ENCODE peak calls at places on chromosomes 6 and 20, in eight cellular contexts. D is SK-N-SH, L is pancreas, E is thoracic aorta, X is HAP-1, S is adrenal gland, N is body of pancreas, O is transverse colon. W is an unnamed sample.

GRCh38 chr6:48664850-48665249 is 553.9 kb upstream of the PTCHD4 start:
- DNase-seq in E (no peak), N (no peak), X (no peak), L (no peak), S (no peak), D (no peak), O (no peak), W (no peak)

GRCh38 chr6:16683524-16684194 is 77.6 kb downstream of the ATXN1 start:
- DNase-seq in L (no peak), O (peak; percentile 24), N (peak; percentile 25), D (no peak), X (no peak), E (no peak), S (peak; percentile 85), W (no peak)

GRCh38 chr20:23244916-23245552 is 105.6 kb upstream of the NXT1 start:
- DNase-seq in S (no peak), D (no peak), N (no peak), L (no peak), E (no peak), O (no peak), X (no peak), W (no peak)

GRCh38 chr6:149842331-149842730 is 21.8 kb downstream of the LRP11 start:
- DNase-seq in L (no peak), O (no peak), D (no peak), S (no peak), E (no peak), X (no peak), N (no peak), W (no peak)

GRCh38 chr6:144093236-144093635 is 2.1 kb downstream of the SF3B5 start:
- DNase-seq in O (no peak), D (no peak), X (no peak), N (no peak), L (no peak), E (no peak), S (no peak), W (no peak)

GRCh38 chr6:43058511-43058910 is 723 bp downstream of the MRPL2 start:
- DNase-seq in S (no peak), D (no peak), E (no peak), N (no peak), O (no peak), X (no peak), L (no peak), W (no peak)

GRCh38 chr20:25461766-25462165 is 54.3 kb downstream of the GINS1 start:
- DNase-seq in L (no peak), X (no peak), O (no peak), S (no peak), N (no peak), D (no peak), E (no peak), W (peak; percentile 22)

GRCh38 chr6:96836579-96837137 is 619 bp downstream of the GPR63 start:
- DNase-seq in O (no peak), X (peak; percentile 32), S (peak; percentile 25), D (peak; percentile 76), L (no peak), N (no peak), E (no peak), W (peak; percentile 72)

GRCh38 chr6:75437451-75438185 is 56.0 kb downstream of the FILIP1 start:
- DNase-seq in N (no peak), O (no peak), X (no peak), D (no peak), L (no peak), E (no peak), S (no peak), W (no peak)

GRCh38 chr6:16582437-16583150 is 178.7 kb downstream of the ATXN1 start:
- DNase-seq in N (no peak), E (no peak), X (no peak), D (no peak), O (no peak), L (no peak), S (no peak), W (no peak)

GRCh38 chr6:169933839-169934698 is 182.6 kb downstream of the ERMARD start:
- DNase-seq in O (peak; percentile 55), X (no peak), S (peak; percentile 68), N (peak; percentile 89), D (peak; percentile 91), E (no peak), L (peak; percentile 97), W (peak; percentile 54)

GRCh38 chr6:88749849-88750248 is 213.6 kb downstream of the RNGTT start:
- DNase-seq in L (no peak), D (no peak), S (no peak), O (no peak), E (no peak), N (no peak), X (no peak), W (no peak)

GRCh38 chr6:133958782-133959181 is 5.8 kb downstream of the TBPL1 start:
- DNase-seq in O (no peak), S (no peak), L (no peak), N (no peak), E (no peak), D (no peak), X (no peak), W (no peak)

GRCh38 chr6:150180517-150180916 is 37.7 kb downstream of the PPP1R14C start:
- DNase-seq in X (no peak), D (no peak), N (no peak), L (no peak), E (no peak), S (no peak), O (no peak), W (no peak)

GRCh38 chr6:104639671-104640070 is 220.0 kb downstream of the HACE1 start:
- DNase-seq in N (no peak), O (no peak), X (no peak), E (no peak), D (no peak), S (no peak), L (no peak), W (no peak)

GRCh38 chr6:39319621-39320369 is 2.7 kb downstream of the KCNK16 start:
- DNase-seq in N (no peak), S (no peak), D (no peak), X (no peak), L (peak; percentile 28), E (no peak), O (no peak), W (no peak)
- H3K27me3 ChIP-seq in N (no peaks in the 10 kb centered on the region), S (no peaks in the 10 kb centered on the region), D (no peaks in the 10 kb centered on the region), X (peaks cover 3% of the 10 kb centered on the region), L (no peaks in the 10 kb centered on the region), E (no peaks in the 10 kb centered on the region), O (peaks cover 13% of the 10 kb centered on the region), W (peaks cover 17% of the 10 kb centered on the region)

GRCh38 chr6:53361549-53362031 is 12.8 kb upstream of the ELOVL5 start:
- DNase-seq in L (no peak), N (peak; percentile 44), S (peak; percentile 70), O (no peak), E (no peak), X (peak; percentile 15), D (no peak), W (no peak)
- H3K4me3 ChIP-seq in L (no peak overlapping the region), N (no peak overlapping the region), S (no peak overlapping the region), O (no peak overlapping the region), E (no peak overlapping the region), X (no peak overlapping the region), D (no peak overlapping the region), W (no peak overlapping the region)

GRCh38 chr6:32607988-32608298 is 18.3 kb upstream of the HLA-DRB1 start:
- DNase-seq in E (no peak), S (no peak), L (no peak), D (no peak), O (no peak), X (no peak), N (no peak), W (no peak)

GRCh38 chr6:32608374-32608773 is 18.7 kb upstream of the HLA-DRB1 start:
- DNase-seq in N (no peak), O (no peak), L (no peak), X (no peak), E (no peak), S (no peak), D (no peak), W (no peak)

GRCh38 chr6:32609731-32610640 is 20.3 kb upstream of the HLA-DRB1 start:
- DNase-seq in O (no peak), N (no peak), D (peak; percentile 15), X (no peak), L (no peak), E (no peak), S (peak; percentile 34), W (peak; percentile 59)

GRCh38 chr6:32609391-32609730 is 19.7 kb upstream of the HLA-DRB1 start:
- DNase-seq in L (no peak), E (no peak), S (no peak), X (no peak), D (no peak), O (no peak), N (no peak), W (no peak)

DNA sequence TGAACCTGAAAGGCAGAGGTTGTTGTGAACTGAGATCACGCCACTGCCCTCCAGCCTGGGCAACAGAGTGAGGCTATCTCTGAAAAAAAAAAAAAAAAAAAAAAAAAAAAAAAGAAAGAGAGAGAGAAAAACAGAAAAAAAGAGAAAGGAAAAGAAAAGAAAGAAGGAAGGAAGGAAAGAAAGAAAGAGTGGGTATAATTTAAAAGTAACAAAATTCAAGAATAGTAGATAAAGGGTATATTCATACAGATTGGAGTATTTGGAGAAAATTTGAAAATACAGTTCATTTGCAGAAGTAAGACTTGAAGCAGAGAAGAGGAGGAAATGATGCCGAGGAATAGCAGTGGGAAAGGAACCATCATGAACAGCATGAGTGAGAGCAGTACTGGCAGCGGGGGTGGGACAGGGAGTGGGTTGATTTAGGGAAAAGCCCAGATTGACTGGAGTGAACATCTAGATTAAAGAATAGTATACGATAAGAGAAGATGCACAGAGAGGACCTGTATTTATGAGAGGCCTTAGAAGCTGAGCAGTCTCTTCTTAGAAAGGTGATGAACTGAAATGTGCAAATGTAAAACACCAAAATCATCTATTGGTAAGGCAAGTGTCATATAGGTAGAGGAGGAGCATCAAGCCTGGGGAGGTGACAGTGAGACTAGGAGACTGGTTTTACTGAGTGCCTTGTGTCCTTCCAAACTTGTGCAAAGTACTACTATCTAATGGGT is 17.8 kb upstream of the HLA-DRB1 start:
- DNase-seq in L (no peak), S (no peak), N (no peak), E (no peak), X (no peak), D (no peak), O (no peak), W (no peak)
- H3K27me3 ChIP-seq in L (no peaks in the 10 kb centered on the region), S (no peaks in the 10 kb centered on the region), N (no peaks in the 10 kb centered on the region), E (no peaks in the 10 kb centered on the region), X (no peaks in the 10 kb centered on the region), D (no peaks in the 10 kb centered on the region), O (no peaks in the 10 kb centered on the region), W (no peaks in the 10 kb centered on the region)

DNA sequence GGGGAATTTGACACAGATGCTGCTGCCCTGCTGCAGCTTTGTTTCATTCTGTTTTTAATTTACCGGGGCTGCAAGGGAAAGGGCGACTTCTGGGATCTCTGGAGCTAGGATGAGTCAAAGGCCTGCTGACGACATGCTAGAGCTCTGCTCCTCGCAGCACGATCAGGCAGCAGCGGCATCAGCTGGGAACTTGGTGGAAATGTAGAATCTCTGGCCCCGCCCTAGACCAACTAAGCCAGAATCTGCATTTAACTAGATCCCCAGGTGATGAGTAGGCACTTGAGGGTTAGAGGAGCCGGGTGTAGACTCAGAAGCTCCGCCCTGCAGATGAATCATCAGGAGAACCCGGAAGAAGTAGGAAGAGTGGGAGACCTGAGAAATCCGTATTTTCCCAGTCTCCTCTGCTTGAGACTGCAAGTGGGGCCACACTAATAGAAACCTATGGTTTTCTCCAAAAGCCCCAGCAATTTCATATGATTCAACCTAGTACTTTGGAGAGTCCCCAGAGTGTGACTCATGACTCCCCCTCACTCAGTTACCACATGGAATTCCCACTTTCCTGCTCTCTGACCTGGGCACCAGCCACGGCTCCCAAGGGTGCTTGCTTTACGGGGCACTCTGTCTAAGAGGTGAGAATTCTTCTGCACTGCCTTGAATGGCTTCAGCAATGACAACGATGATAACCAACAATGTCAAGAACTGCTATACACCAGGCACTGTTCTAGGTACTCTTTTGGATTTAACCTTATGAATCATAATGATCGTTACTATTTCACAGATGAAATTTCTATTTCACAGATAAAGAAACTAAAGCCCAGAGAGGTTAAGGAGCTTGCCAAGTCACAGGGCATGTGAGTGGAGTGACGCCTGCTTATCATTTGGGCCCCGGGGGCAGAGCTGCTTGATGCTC is 18.1 kb downstream of the TUBB2B start:
- DNase-seq in D (peak; percentile 76), L (no peak), S (peak; percentile 36), N (no peak), E (no peak), X (peak; percentile 77), O (no peak), W (peak; percentile 85)
- H3K4me3 ChIP-seq in D (peak overlapping the region; percentile 17), L (no peak overlapping the region), S (no peak overlapping the region), N (no peak overlapping the region), E (no peak overlapping the region), X (no peak overlapping the region), O (no peak overlapping the region), W (no peak overlapping the region)

W was measured in H7.